ENCODE peak calls at places on chromosomes 2 and 18, in four cellular contexts. E, Q, P and U are unnamed samples.

GRCh38 chr2:238820909-238821308 is 27.0 kb upstream of the TWIST2 start:
- DNase-seq in E (no peak), Q (no peak), P (no peak), U (no peak)

GRCh38 chr18:51193621-51194287 is 3.7 kb downstream of the MEX3C start:
- DNase-seq in E (no peak), Q (no peak), P (no peak), U (no peak)

GRCh38 chr2:231780909-231781797 is at the start of gene PDE6D:
- DNase-seq in E (peak), Q (peak), P (peak), U (peak)

GRCh38 chr18:46378126-46378863 is 274.1 kb downstream of the HAUS1 start:
- DNase-seq in E (no peak), Q (no peak), P (no peak), U (no peak)

GRCh38 chr2:62010632-62011276 is 105.3 kb downstream of the COMMD1 start:
- DNase-seq in E (no peak), Q (no peak), P (peak), U (no peak)

GRCh38 chr2:218953366-218953954 is 6.0 kb upstream of the CDK5R2 start:
- DNase-seq in E (no peak), Q (no peak), P (no peak), U (no peak)

GRCh38 chr2:212005077-212005671 is 533.4 kb downstream of the ERBB4 start:
- DNase-seq in E (peak), Q (peak), P (no peak), U (peak)

GRCh38 chr18:72675394-72675793 is 131.3 kb upstream of the CBLN2 start:
- DNase-seq in E (no peak), Q (no peak), P (no peak), U (no peak)

GRCh38 chr2:160051374-160051800 is 11.0 kb downstream of the PLA2R1 start:
- DNase-seq in E (no peak), Q (no peak), P (no peak), U (no peak)

GRCh38 chr2:88016086-88016947 is at the start of gene RNU2-63P:
- DNase-seq in E (peak), Q (peak), P (peak), U (peak)
- TF ChIP-seq SMC3 in E (no peak), Q (no peak), P (no peak), U (no peak)

DNA sequence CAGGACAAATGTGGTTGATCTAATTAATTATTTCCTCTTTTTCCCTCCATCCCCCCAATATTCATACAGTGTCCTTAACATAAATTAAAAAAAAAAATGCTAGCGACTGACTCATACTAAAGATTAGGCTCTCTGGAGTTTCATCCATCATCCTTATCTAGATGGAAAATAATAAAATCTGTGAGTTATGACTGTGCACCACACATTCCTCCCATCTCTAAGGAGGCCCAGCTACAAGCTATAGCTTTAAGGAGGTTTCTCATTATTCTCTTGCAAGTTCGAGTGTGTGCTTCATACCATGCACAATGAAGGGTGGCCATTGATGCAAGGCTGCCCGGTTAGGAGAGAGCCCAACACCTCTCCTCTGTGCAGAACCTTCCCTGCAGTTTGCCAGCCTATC is 77.3 kb downstream of the XDH start:
- DNase-seq in E (no peak), Q (no peak), P (no peak), U (no peak)
- TF ChIP-seq PBX3 in E (no peak), Q (peak), P (no peak), U (no peak)

DNA sequence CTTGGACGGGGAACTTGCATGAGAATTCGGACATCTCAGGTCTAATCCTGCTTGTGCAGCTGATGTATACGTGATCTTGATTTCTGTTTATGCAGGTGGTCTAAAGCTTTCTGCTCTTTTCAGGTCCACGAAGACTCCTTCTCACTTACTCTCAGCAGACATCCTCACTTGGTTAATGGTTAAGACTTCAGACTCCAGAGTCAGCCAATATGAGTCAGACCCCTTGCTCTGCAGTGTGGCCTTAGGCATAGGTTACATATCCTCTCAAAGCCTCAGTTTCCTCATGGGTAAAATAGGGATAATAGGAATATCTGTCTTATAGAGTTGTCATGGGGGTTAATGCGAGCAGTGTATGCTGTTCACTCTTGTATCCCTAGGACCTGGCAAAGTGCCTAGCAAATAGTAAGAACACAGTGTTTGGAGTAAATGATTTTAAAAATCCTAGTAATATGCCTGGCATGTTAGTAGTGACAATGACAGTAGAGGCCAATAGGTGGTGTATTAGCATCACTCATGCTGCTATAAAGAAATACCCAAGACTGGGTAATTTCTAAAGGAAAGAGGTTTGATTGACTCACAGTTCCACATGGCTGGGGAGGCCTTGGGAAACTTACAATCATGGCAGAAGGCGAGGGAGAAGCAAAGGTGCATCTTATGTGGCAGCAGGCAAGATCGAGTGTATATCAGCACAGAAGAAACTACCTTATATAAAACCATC is 42.3 kb downstream of the XRCC5 start:
- DNase-seq in E (no peak), Q (peak), P (no peak), U (no peak)
- TF ChIP-seq CTCF in E (no peak), Q (peak), P (peak), U (peak)

GRCh38 chr2:148814853-148815419 is 60.1 kb upstream of the KIF5C start:
- DNase-seq in E (no peak), Q (no peak), P (no peak), U (no peak)
- TF ChIP-seq SMC3 in E (no peak), Q (no peak), P (no peak), U (no peak)

GRCh38 chr2:217371681-217372297 is 511.9 kb upstream of the TNP1 start:
- DNase-seq in E (peak), Q (no peak), P (no peak), U (no peak)
- TF ChIP-seq PBX3 in E (no peak), Q (no peak), P (no peak), U (no peak)

DNA sequence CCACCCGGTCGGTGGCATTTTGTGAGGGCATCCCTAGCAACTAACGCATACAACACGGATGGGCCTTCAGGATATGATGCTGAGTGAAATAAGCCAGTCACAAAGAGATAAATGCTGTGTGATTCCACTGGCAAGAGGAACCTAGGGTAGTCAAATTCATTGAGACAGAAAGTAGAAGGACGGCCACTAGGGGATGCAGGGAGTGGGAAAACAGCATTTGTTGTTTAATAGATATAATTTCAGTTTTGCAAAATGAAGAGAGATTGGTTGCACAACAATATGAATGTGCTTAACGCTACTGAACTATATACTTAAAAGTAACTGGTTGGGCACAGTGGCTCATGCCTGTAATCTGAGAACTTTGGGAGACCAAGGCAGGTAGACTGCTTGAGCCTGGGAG is 112.9 kb downstream of the AFF3 start:
- DNase-seq in E (no peak), Q (no peak), P (no peak), U (no peak)
- TF ChIP-seq CTCF in E (no peak), Q (peak), P (peak), U (no peak)

GRCh38 chr2:48768669-48769068 is 13.1 kb upstream of the LHCGR start:
- DNase-seq in E (no peak), Q (peak), P (no peak), U (no peak)

GRCh38 chr2:48774251-48774650 is 18.7 kb upstream of the LHCGR start:
- DNase-seq in E (no peak), Q (no peak), P (no peak), U (no peak)

GRCh38 chr2:48767330-48767729 is 11.8 kb upstream of the LHCGR start:
- DNase-seq in E (no peak), Q (no peak), P (no peak), U (no peak)

GRCh38 chr2:48771241-48772014 is 15.9 kb upstream of the LHCGR start:
- DNase-seq in E (no peak), Q (no peak), P (no peak), U (no peak)
- TF ChIP-seq SMC3 in E (no peak), Q (no peak), P (no peak), U (no peak)

GRCh38 chr2:122340246-122340645 is 584.8 kb downstream of the TSN start:
- DNase-seq in E (no peak), Q (no peak), P (peak), U (no peak)
- TF ChIP-seq PBX3 in E (no peak), Q (no peak), P (no peak), U (no peak)